ENCODE peak calls at places on chromosome 17, in six cellular contexts. One of them, this sample, is unnamed. For H3K9me2, the result is how much of the 10 kb centered on the place peaks cover.

GRCh38 chr17:43914451-43914850 is 7.1 kb upstream of the MPP2 start:
- DNase-seq in OCI-LY7: no peak
- DNase-seq in SK-N-SH: no peak
- DNase-seq in PC-9: no peak
- DNase-seq in Karpas-422: no peak
- DNase-seq in MM.1S: no peak
- DNase-seq in this sample: no peak

GRCh38 chr17:8162232-8162996 is at the start of gene VAMP2:
- DNase-seq in OCI-LY7: peak
- DNase-seq in SK-N-SH: peak
- DNase-seq in PC-9: no peak
- DNase-seq in Karpas-422: peak
- DNase-seq in MM.1S: peak
- DNase-seq in this sample: no peak

GRCh38 chr17:59647288-59647687 is 27.6 kb downstream of the CLTC start:
- DNase-seq in OCI-LY7: no peak
- DNase-seq in SK-N-SH: no peak
- DNase-seq in PC-9: no peak
- DNase-seq in Karpas-422: no peak
- DNase-seq in MM.1S: no peak
- DNase-seq in this sample: no peak

GRCh38 chr17:8339540-8339939 is at the start of gene ODF4:
- DNase-seq in OCI-LY7: no peak
- DNase-seq in SK-N-SH: no peak
- DNase-seq in PC-9: no peak
- DNase-seq in Karpas-422: no peak
- DNase-seq in MM.1S: no peak
- DNase-seq in this sample: no peak

GRCh38 chr17:72916991-72917390 is 175.5 kb downstream of the SLC39A11 start:
- DNase-seq in OCI-LY7: no peak
- DNase-seq in SK-N-SH: no peak
- DNase-seq in PC-9: no peak
- DNase-seq in Karpas-422: no peak
- DNase-seq in MM.1S: no peak
- DNase-seq in this sample: no peak

GRCh38 chr17:50866950-50867855 is 1.0 kb upstream of the TOB1 start:
- DNase-seq in OCI-LY7: peak
- DNase-seq in SK-N-SH: peak
- DNase-seq in PC-9: peak
- DNase-seq in Karpas-422: peak
- DNase-seq in MM.1S: peak
- DNase-seq in this sample: peak

GRCh38 chr17:7404737-7405412 is 978 bp upstream of the TMEM256 start:
- DNase-seq in OCI-LY7: no peak
- DNase-seq in SK-N-SH: peak
- DNase-seq in PC-9: no peak
- DNase-seq in Karpas-422: no peak
- DNase-seq in MM.1S: no peak
- DNase-seq in this sample: no peak

GRCh38 chr17:64134996-64135395 is 5.1 kb upstream of the ERN1 start:
- DNase-seq in OCI-LY7: no peak
- DNase-seq in SK-N-SH: no peak
- DNase-seq in PC-9: no peak
- DNase-seq in Karpas-422: no peak
- DNase-seq in MM.1S: peak
- DNase-seq in this sample: no peak

GRCh38 chr17:58325976-58326468 is 2.6 kb downstream of the TSPOAP1 start:
- DNase-seq in OCI-LY7: peak
- DNase-seq in SK-N-SH: peak
- DNase-seq in PC-9: no peak
- DNase-seq in Karpas-422: peak
- DNase-seq in MM.1S: no peak
- DNase-seq in this sample: no peak

GRCh38 chr17:49213399-49213798 is 2.9 kb downstream of the ABI3 start:
- DNase-seq in OCI-LY7: peak
- DNase-seq in SK-N-SH: peak
- DNase-seq in PC-9: no peak
- DNase-seq in Karpas-422: peak
- DNase-seq in MM.1S: no peak
- DNase-seq in this sample: no peak

GRCh38 chr17:82214012-82214628 is 1.5 kb upstream of the CCDC57 start:
- DNase-seq in OCI-LY7: no peak
- DNase-seq in SK-N-SH: peak
- DNase-seq in PC-9: no peak
- DNase-seq in Karpas-422: no peak
- DNase-seq in MM.1S: no peak
- DNase-seq in this sample: no peak

GRCh38 chr17:78875738-78876597 is 27.0 kb downstream of the CEP295NL start:
- DNase-seq in OCI-LY7: no peak
- DNase-seq in SK-N-SH: peak
- DNase-seq in PC-9: no peak
- DNase-seq in Karpas-422: no peak
- DNase-seq in MM.1S: no peak
- DNase-seq in this sample: no peak

GRCh38 chr17:65324977-65325376 is 187.8 kb downstream of the RGS9 start:
- DNase-seq in OCI-LY7: no peak
- DNase-seq in SK-N-SH: no peak
- DNase-seq in PC-9: no peak
- DNase-seq in Karpas-422: no peak
- DNase-seq in MM.1S: no peak
- DNase-seq in this sample: no peak

GRCh38 chr17:4541328-4542002 is 13.7 kb downstream of the MYBBP1A start:
- DNase-seq in OCI-LY7: no peak
- DNase-seq in SK-N-SH: no peak
- DNase-seq in PC-9: no peak
- DNase-seq in Karpas-422: no peak
- DNase-seq in MM.1S: no peak
- DNase-seq in this sample: no peak

GRCh38 chr17:27319536-27320221 is 25.8 kb downstream of the WSB1 start:
- DNase-seq in OCI-LY7: no peak
- DNase-seq in SK-N-SH: no peak
- DNase-seq in PC-9: peak
- DNase-seq in Karpas-422: no peak
- DNase-seq in MM.1S: no peak
- DNase-seq in this sample: no peak

GRCh38 chr17:67628580-67629013 is 89.1 kb upstream of the NOL11 start:
- DNase-seq in OCI-LY7: peak
- DNase-seq in SK-N-SH: peak
- DNase-seq in PC-9: no peak
- DNase-seq in Karpas-422: peak
- DNase-seq in MM.1S: no peak
- DNase-seq in this sample: no peak

GRCh38 chr17:67258836-67259468 is 14.0 kb upstream of the HELZ start:
- DNase-seq in OCI-LY7: no peak
- DNase-seq in SK-N-SH: no peak
- DNase-seq in PC-9: no peak
- DNase-seq in Karpas-422: no peak
- DNase-seq in MM.1S: no peak
- DNase-seq in this sample: no peak

GRCh38 chr17:48510761-48511604 is 19.8 kb downstream of the HOXB1 start:
- DNase-seq in OCI-LY7: no peak
- DNase-seq in SK-N-SH: no peak
- DNase-seq in PC-9: peak
- DNase-seq in Karpas-422: no peak
- DNase-seq in MM.1S: peak
- DNase-seq in this sample: no peak

DNA sequence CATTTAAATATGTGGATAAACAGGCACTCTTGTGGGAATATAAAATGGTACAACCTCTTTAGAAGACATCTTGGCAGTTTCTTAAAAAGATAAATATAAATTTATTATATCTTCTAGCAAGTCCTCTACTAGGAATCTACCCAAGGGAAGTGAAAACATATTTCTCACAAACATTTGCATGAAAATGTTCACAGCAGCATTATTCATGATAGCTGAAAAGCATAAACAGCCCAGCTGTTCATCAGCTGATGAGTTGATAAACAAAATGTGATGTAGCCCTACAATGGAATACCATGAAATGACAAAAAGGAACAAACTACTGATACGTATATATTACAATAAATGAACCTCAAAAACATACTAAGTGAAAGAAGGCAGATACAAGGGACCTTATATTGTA is 12.0 kb downstream of the DGKE start:
- DNase-seq in OCI-LY7: no peak
- DNase-seq in SK-N-SH: no peak
- DNase-seq in PC-9: no peak
- DNase-seq in Karpas-422: no peak
- DNase-seq in MM.1S: no peak
- DNase-seq in this sample: no peak
- H3K9me2 ChIP-seq in OCI-LY7: under half
- H3K9me2 ChIP-seq in SK-N-SH: under half
- H3K9me2 ChIP-seq in PC-9: under half
- H3K9me2 ChIP-seq in Karpas-422: under half
- H3K9me2 ChIP-seq in MM.1S: under half
- H3K9me2 ChIP-seq in this sample: under half

DNA sequence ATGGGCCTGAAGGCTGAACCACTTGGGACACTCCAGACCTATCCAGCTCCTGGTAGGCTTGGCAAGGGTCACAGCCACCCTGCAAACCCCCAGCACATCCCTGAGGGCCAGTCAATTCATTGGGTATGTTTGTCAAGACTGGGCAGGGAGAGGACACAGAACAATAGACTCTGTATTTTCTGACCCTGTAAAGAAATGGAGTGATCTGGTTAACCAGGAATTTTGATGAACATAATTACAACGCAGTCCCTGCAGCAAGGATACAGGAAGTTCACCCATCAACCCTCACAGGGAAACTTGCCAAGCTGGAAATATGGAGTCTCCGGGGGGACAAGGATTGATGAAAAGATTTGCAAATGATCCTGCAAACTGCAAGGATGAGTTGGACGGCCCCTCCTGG is 126.0 kb upstream of the RCVRN start:
- DNase-seq in OCI-LY7: no peak
- DNase-seq in SK-N-SH: no peak
- DNase-seq in PC-9: no peak
- DNase-seq in Karpas-422: no peak
- DNase-seq in MM.1S: no peak
- DNase-seq in this sample: no peak
- H3K9me2 ChIP-seq in OCI-LY7: under half
- H3K9me2 ChIP-seq in SK-N-SH: under half
- H3K9me2 ChIP-seq in PC-9: under half
- H3K9me2 ChIP-seq in Karpas-422: under half
- H3K9me2 ChIP-seq in MM.1S: under half
- H3K9me2 ChIP-seq in this sample: under half

GRCh38 chr17:28969706-28970393 is 18.5 kb upstream of the PHF12 start:
- DNase-seq in OCI-LY7: no peak
- DNase-seq in SK-N-SH: no peak
- DNase-seq in PC-9: no peak
- DNase-seq in Karpas-422: no peak
- DNase-seq in MM.1S: no peak
- DNase-seq in this sample: no peak
- H3K9me2 ChIP-seq in OCI-LY7: under half
- H3K9me2 ChIP-seq in SK-N-SH: under half
- H3K9me2 ChIP-seq in PC-9: under half
- H3K9me2 ChIP-seq in Karpas-422: under half
- H3K9me2 ChIP-seq in MM.1S: under half
- H3K9me2 ChIP-seq in this sample: under half

GRCh38 chr17:80237386-80237785 is 17.2 kb downstream of the SLC26A11 start:
- DNase-seq in OCI-LY7: no peak
- DNase-seq in SK-N-SH: no peak
- DNase-seq in PC-9: no peak
- DNase-seq in Karpas-422: no peak
- DNase-seq in MM.1S: no peak
- DNase-seq in this sample: no peak
- H3K9me2 ChIP-seq in OCI-LY7: under half
- H3K9me2 ChIP-seq in SK-N-SH: under half
- H3K9me2 ChIP-seq in PC-9: under half
- H3K9me2 ChIP-seq in Karpas-422: under half
- H3K9me2 ChIP-seq in MM.1S: under half
- H3K9me2 ChIP-seq in this sample: under half

DNA sequence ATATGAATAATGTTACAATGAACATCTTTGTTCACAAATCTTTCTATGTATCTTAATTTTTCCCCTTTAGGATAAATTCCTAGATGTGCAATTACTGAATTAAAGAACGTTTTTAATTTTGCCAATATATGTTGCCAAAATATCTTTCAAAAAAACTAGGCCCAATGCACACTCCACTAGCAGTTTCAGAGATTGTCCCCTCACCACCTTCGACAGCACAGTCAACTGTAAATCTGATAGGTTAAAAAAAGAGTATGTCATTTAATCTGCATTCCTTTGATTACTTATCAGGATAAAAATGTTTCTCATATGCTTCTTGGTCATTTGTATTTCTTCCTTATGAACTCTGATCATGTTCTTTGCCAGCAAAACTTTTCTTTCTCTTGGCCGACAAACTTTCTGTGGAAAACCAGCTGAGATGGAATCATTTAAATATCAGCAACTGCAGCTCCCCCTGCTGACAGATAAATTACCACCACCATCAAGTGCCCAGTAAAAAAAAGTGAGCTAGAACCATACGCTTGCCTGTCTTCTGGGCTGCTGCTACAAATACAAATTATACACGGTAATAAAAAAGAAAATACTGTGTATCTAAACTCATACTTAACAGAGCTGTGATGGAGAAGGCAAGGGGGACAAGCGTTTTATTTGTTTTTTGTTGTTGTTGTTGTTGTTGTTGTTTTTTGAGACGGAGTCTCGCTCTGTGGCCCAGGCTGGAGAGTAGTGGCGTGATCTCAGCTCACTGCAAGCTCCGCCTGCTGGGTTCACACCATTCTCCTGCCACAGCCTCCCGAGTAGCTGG is 19.6 kb upstream of the KANSL1 start:
- DNase-seq in OCI-LY7: peak
- DNase-seq in SK-N-SH: peak
- DNase-seq in PC-9: peak
- DNase-seq in Karpas-422: peak
- DNase-seq in MM.1S: peak
- DNase-seq in this sample: peak
- H3K9me2 ChIP-seq in OCI-LY7: under half
- H3K9me2 ChIP-seq in SK-N-SH: under half
- H3K9me2 ChIP-seq in PC-9: under half
- H3K9me2 ChIP-seq in Karpas-422: under half
- H3K9me2 ChIP-seq in MM.1S: under half
- H3K9me2 ChIP-seq in this sample: under half

GRCh38 chr17:36686123-36686669 is 84.8 kb downstream of the MRM1 start:
- DNase-seq in OCI-LY7: no peak
- DNase-seq in SK-N-SH: no peak
- DNase-seq in PC-9: no peak
- DNase-seq in Karpas-422: no peak
- DNase-seq in MM.1S: no peak
- DNase-seq in this sample: no peak
- H3K9me2 ChIP-seq in OCI-LY7: under half
- H3K9me2 ChIP-seq in SK-N-SH: under half
- H3K9me2 ChIP-seq in PC-9: under half
- H3K9me2 ChIP-seq in Karpas-422: under half
- H3K9me2 ChIP-seq in MM.1S: under half
- H3K9me2 ChIP-seq in this sample: under half

This sample was measured in HCT116.